ENCODE peak calls at places on chromosomes 12 and 14, in nine cellular contexts. Q is mammary epithelial cell; U is IMR-90; A is HepG2; B is CD4-positive, alpha-beta T cell; L is psoas muscle; Z is neural progenitor cell; Y is GM23248; W is neuronal stem cell. D is an unnamed sample. For H3K9me3, the result is how much of the 10 kb centered on the place peaks cover.

GRCh38 chr14:54653764-54654469 is 87.0 kb downstream of the SAMD4A start:
- DNase-seq in Q (peak), U (peak), A (peak), B (no peak), L (peak), Z (peak), Y (peak), W (no peak), D (no peak)

GRCh38 chr12:2955888-2956287 is 3.3 kb upstream of the TEAD4 start:
- DNase-seq in Q (no peak), U (no peak), A (no peak), B (no peak), L (no peak), Z (no peak), Y (no peak), W (no peak), D (no peak)

GRCh38 chr14:50822501-50823042 is 8.4 kb downstream of the NIN start:
- DNase-seq in Q (no peak), U (no peak), A (no peak), B (no peak), L (peak), Z (no peak), Y (peak), W (no peak), D (no peak)

GRCh38 chr14:56122306-56122705 is 4.1 kb downstream of the PELI2 start:
- DNase-seq in Q (no peak), U (peak), A (no peak), B (no peak), L (no peak), Z (no peak), Y (peak), W (no peak), D (no peak)

GRCh38 chr12:52380271-52380694 is 5.2 kb downstream of the KRT84 start:
- DNase-seq in Q (peak), U (no peak), A (no peak), B (no peak), L (no peak), Z (peak), Y (peak), W (no peak), D (no peak)

GRCh38 chr12:6318440-6318879 is 8.0 kb downstream of the PLEKHG6 start:
- DNase-seq in Q (no peak), U (no peak), A (no peak), B (no peak), L (no peak), Z (no peak), Y (peak), W (no peak), D (no peak)

GRCh38 chr12:109264095-109264942 is 44.8 kb downstream of the FOXN4 start:
- DNase-seq in Q (peak), U (peak), A (peak), B (peak), L (peak), Z (peak), Y (peak), W (peak), D (no peak)

GRCh38 chr12:9701380-9702154 is 31.3 kb downstream of the CLECL1 start:
- DNase-seq in Q (no peak), U (no peak), A (no peak), B (no peak), L (no peak), Z (no peak), Y (no peak), W (no peak), D (no peak)

GRCh38 chr14:103886304-103887169 is 39.2 kb upstream of the PPP1R13B start:
- DNase-seq in Q (no peak), U (no peak), A (peak), B (no peak), L (no peak), Z (peak), Y (no peak), W (peak), D (no peak)

GRCh38 chr14:105177082-105177481 is 4.0 kb downstream of the NUDT14 start:
- DNase-seq in Q (no peak), U (no peak), A (no peak), B (no peak), L (peak), Z (no peak), Y (no peak), W (no peak), D (no peak)

GRCh38 chr12:42474391-42474790 is 115.2 kb downstream of the PRICKLE1 start:
- DNase-seq in Q (peak), U (peak), A (no peak), B (no peak), L (no peak), Z (no peak), Y (peak), W (no peak), D (no peak)

GRCh38 chr12:80272516-80272915 is 171.5 kb upstream of the PTPRQ start:
- DNase-seq in Q (no peak), U (no peak), A (no peak), B (no peak), L (no peak), Z (peak), Y (no peak), W (peak), D (no peak)

GRCh38 chr12:114638790-114639435 is 45.1 kb downstream of the TBX3 start:
- DNase-seq in Q (no peak), U (no peak), A (peak), B (no peak), L (no peak), Z (no peak), Y (no peak), W (no peak), D (no peak)

GRCh38 chr12:69330475-69331473 is 17.4 kb upstream of the LYZ start:
- DNase-seq in Q (no peak), U (peak), A (no peak), B (peak), L (no peak), Z (peak), Y (peak), W (no peak), D (peak)

GRCh38 chr12:55034218-55034617 is 14.4 kb downstream of the NEUROD4 start:
- DNase-seq in Q (no peak), U (no peak), A (no peak), B (no peak), L (no peak), Z (no peak), Y (no peak), W (no peak), D (no peak)

GRCh38 chr12:65612440-65612839 is 211.8 kb upstream of the HMGA2 start:
- DNase-seq in Q (no peak), U (no peak), A (no peak), B (no peak), L (no peak), Z (no peak), Y (no peak), W (no peak), D (no peak)

GRCh38 chr14:76274324-76274723 is 101.6 kb upstream of the ESRRB start:
- DNase-seq in Q (no peak), U (no peak), A (no peak), B (no peak), L (no peak), Z (no peak), Y (no peak), W (no peak), D (no peak)

GRCh38 chr12:34547276-34547675 is 525.0 kb downstream of the ALG10 start:
- DNase-seq in Q (no peak), U (no peak), A (no peak), B (no peak), L (no peak), Z (no peak), Y (no peak), W (no peak), D (no peak)
- H3K9me3 ChIP-seq in Q (under half), U (under half), A (half or more), B (half or more), L (half or more), Z (half or more), Y (under half), W (under half), D (under half)

GRCh38 chr12:15774819-15775218 is 14.4 kb downstream of the EPS8 start:
- DNase-seq in Q (no peak), U (peak), A (no peak), B (no peak), L (no peak), Z (no peak), Y (peak), W (no peak), D (no peak)

GRCh38 chr12:15776532-15776931 is 12.7 kb downstream of the EPS8 start:
- DNase-seq in Q (no peak), U (no peak), A (no peak), B (no peak), L (no peak), Z (no peak), Y (no peak), W (no peak), D (no peak)

GRCh38 chr12:15779925-15780324 is 9.3 kb downstream of the EPS8 start:
- DNase-seq in Q (peak), U (no peak), A (no peak), B (no peak), L (no peak), Z (no peak), Y (no peak), W (no peak), D (no peak)

GRCh38 chr12:15777355-15778012 is 11.7 kb downstream of the EPS8 start:
- DNase-seq in Q (no peak), U (no peak), A (no peak), B (no peak), L (no peak), Z (no peak), Y (no peak), W (no peak), D (no peak)

GRCh38 chr12:15778126-15778525 is 11.1 kb downstream of the EPS8 start:
- DNase-seq in Q (peak), U (no peak), A (no peak), B (no peak), L (no peak), Z (no peak), Y (peak), W (no peak), D (no peak)
- H3K27ac ChIP-seq in Q (no peak), U (no peak), A (no peak), B (no peak), L (no peak), Z (no peak), Y (peak), W (no peak), D (no peak)

DNA sequence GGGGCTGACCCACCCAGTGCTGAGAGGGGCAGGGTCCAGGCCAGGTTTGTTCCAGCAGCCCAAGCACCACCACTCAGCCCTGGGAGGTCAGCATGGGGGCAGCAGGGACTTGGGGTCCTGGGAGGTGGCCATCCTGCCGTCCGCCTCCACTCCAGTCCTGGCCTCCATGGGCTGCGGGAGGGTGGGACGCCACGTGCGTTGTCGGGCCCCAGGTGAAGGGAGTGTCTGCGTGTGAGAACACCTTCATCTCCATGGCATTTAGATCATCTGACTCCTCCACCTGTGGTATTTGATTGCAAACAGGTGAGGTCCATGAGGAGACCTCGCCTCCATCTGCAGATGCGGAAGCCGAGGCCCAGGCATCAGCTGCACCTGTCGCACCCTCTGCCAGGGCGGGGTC is 44.1 kb downstream of the FBRSL1 start:
- DNase-seq in Q (no peak), U (no peak), A (no peak), B (no peak), L (no peak), Z (no peak), Y (no peak), W (no peak), D (no peak)
- H3K9me3 ChIP-seq in Q (under half), U (under half), A (under half), B (under half), L (under half), Z (under half), Y (under half), W (under half), D (under half)

GRCh38 chr12:50102186-50102585 is 1.6 kb upstream of the GPD1 start:
- DNase-seq in Q (no peak), U (no peak), A (no peak), B (no peak), L (no peak), Z (no peak), Y (no peak), W (no peak), D (no peak)

GRCh38 chr12:50103767-50104321 is at the start of gene GPD1:
- DNase-seq in Q (peak), U (peak), A (peak), B (no peak), L (peak), Z (peak), Y (peak), W (no peak), D (no peak)

GRCh38 chr12:50103351-50103750 is 457 bp upstream of the GPD1 start:
- DNase-seq in Q (no peak), U (no peak), A (no peak), B (no peak), L (no peak), Z (no peak), Y (no peak), W (no peak), D (no peak)

GRCh38 chr12:50101663-50102062 is 2.1 kb upstream of the GPD1 start:
- DNase-seq in Q (peak), U (peak), A (peak), B (no peak), L (no peak), Z (peak), Y (peak), W (no peak), D (no peak)

DNA sequence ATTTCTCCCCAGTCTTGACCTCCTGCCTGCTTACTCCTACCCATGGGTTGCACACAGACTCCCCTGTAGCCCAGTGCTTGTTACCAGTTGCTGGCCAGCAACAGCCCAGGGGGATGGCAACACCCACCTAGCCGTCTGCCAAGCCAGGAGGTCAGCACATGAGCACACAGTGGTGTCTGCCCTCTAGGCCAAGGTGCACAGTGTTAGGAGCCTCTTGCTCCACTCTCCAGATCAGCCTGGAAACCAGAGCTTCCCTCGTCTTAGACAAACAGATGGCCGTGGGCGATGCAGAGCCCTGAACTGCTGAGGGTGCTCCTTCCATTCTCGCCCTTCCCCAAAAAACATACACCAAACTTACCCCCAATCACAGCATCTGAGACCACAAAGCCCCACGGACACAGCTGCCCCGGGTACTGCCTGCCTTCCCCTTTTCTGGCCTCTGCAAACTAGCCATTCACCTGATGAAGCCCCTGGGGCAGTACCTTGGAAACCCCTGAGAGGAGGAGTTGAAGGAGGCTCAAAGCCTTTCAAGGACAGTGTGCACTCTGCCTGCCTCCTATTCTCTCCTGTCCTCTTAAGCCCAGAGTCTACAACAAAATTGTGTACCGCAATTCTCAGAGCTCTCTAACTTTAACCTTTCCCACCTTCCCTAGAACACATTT is 1.0 kb upstream of the GPD1 start:
- DNase-seq in Q (no peak), U (no peak), A (no peak), B (no peak), L (peak), Z (no peak), Y (no peak), W (no peak), D (no peak)
- H3K27ac ChIP-seq in Q (no peak), U (no peak), A (peak), B (no peak), L (peak), Z (no peak), Y (no peak), W (no peak), D (no peak)

DNA sequence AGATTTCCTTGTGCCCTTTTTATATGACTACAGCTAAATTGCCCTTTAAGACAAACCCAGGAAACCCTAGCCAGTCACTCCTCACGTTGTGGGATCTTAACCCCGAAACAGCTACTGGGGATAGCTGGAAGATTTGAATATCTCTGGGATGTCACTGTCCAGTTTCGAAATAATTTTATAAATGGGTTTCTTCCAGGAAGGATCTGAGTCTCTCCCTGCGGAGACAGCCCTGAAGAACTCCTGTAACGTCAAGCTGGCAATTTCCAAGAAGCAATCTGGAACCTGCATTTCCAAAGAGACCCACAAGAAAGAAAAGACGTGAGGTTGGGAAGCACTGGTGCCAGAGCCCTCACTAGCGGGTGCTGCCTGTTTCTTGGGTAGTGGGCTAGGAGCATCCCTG is 20.9 kb downstream of the PROX2 start:
- DNase-seq in Q (no peak), U (no peak), A (no peak), B (no peak), L (no peak), Z (no peak), Y (no peak), W (no peak), D (no peak)
- H3K9me3 ChIP-seq in Q (under half), U (under half), A (under half), B (under half), L (under half), Z (under half), Y (under half), W (under half), D (under half)